ENCODE peak calls at places on chromosomes 4 and X, in nine cellular contexts. N is heart left ventricle, E is ovary, G is K562, V is right lobe of liver, K is A549, T is spleen, W is HCT116, D is endothelial cell of umbilical vein. I is an unnamed sample.

GRCh38 chrX:103754401-103754800 is 22.2 kb upstream of the PLP1 start:
- DNase-seq in G (no peak), N (no peak), W (no peak), T (no peak), V (no peak), E (no peak), D (no peak), K (no peak), I (no peak)

GRCh38 chr4:29009908-29010307 is 1710.3 kb upstream of the PCDH7 start:
- DNase-seq in N (no peak), G (no peak), T (no peak), E (no peak), W (no peak), K (no peak), D (no peak), V (no peak), I (no peak)

GRCh38 chrX:77938083-77938482 is 27.6 kb downstream of the ATP7A start:
- DNase-seq in V (no peak), K (no peak), D (no peak), E (no peak), N (no peak), G (no peak), T (no peak), W (no peak), I (peak)

GRCh38 chr4:69823481-69824186 is 36.3 kb downstream of the SULT1E1 start:
- DNase-seq in E (no peak), W (peak), V (peak), G (no peak), K (peak), T (peak), N (no peak), D (peak), I (peak)

GRCh38 chrX:1587161-1587560 is 4.2 kb upstream of the AKAP17A start:
- DNase-seq in G (no peak), K (no peak), N (no peak), T (no peak), E (no peak), V (no peak), D (no peak), W (no peak), I (no peak)

GRCh38 chrX:112163916-112164315 is 81.3 kb upstream of the TRPC5 start:
- DNase-seq in E (no peak), N (no peak), K (no peak), G (no peak), V (no peak), W (no peak), D (no peak), T (no peak), I (no peak)

GRCh38 chr4:3189459-3189858 is 59.5 kb upstream of the MSANTD1 start:
- DNase-seq in V (no peak), E (no peak), T (no peak), G (no peak), D (no peak), N (no peak), W (no peak), K (no peak), I (no peak)

GRCh38 chr4:38768968-38769394 is 13.8 kb downstream of the TLR10 start:
- DNase-seq in W (no peak), T (no peak), G (no peak), E (no peak), D (no peak), K (no peak), N (no peak), V (no peak), I (no peak)

GRCh38 chr4:29046716-29047115 is 1673.5 kb upstream of the PCDH7 start:
- DNase-seq in G (no peak), T (no peak), W (no peak), E (no peak), D (no peak), N (no peak), K (no peak), V (no peak), I (no peak)

GRCh38 chr4:12244949-12245348 is 816.3 kb upstream of the HS3ST1 start:
- DNase-seq in V (no peak), K (no peak), E (no peak), G (no peak), W (no peak), N (no peak), D (no peak), T (no peak), I (no peak)

GRCh38 chr4:134132086-134132783 is 69.4 kb downstream of the PABPC4L start:
- DNase-seq in N (no peak), T (no peak), E (no peak), W (no peak), K (peak), V (no peak), D (no peak), G (no peak), I (no peak)

GRCh38 chr4:79209822-79210635 is 115.8 kb downstream of the NAA11 start:
- DNase-seq in W (no peak), V (no peak), D (peak), K (no peak), E (no peak), T (peak), G (peak), N (no peak), I (peak)

GRCh38 chr4:158010346-158010745 is 162.5 kb downstream of the GASK1B start:
- DNase-seq in N (no peak), D (no peak), E (no peak), K (no peak), V (no peak), G (no peak), W (no peak), T (no peak), I (no peak)

DNA sequence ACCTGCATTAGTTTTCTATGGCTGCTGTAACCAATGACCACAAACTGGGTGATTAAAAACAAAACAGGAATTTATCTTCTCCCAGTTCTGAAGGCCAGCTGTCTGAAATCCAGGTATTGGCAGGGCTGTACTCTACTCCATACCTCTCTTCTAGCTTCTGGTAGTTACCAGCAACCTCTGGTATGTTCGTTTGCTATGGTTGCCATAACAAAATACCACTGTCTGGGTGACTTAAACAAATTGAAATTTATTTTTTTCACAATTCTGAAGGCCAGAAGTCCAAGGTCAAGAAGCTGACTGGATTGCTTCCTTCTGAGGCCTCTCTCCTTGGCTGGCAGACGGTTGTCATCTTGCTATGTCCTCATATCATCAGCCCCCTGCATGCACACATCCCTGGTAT is 642.1 kb upstream of the TENM3 start:
- DNase-seq in V (no peak), W (no peak), D (no peak), G (no peak), T (no peak), N (no peak), E (no peak), K (no peak), I (no peak)
- TF ChIP-seq POLR2A in V (no peak), W (no peak), D (no peak), G (no peak), T (no peak), N (no peak), E (no peak), K (no peak), I (no peak)

GRCh38 chr4:185576918-185577591 is 41.7 kb upstream of the PDLIM3 start:
- DNase-seq in T (no peak), N (no peak), K (no peak), E (no peak), G (no peak), V (no peak), W (no peak), D (no peak), I (no peak)
- TF ChIP-seq POLR2A in T (no peak), N (no peak), K (no peak), E (no peak), G (no peak), V (no peak), W (no peak), D (no peak), I (no peak)

DNA sequence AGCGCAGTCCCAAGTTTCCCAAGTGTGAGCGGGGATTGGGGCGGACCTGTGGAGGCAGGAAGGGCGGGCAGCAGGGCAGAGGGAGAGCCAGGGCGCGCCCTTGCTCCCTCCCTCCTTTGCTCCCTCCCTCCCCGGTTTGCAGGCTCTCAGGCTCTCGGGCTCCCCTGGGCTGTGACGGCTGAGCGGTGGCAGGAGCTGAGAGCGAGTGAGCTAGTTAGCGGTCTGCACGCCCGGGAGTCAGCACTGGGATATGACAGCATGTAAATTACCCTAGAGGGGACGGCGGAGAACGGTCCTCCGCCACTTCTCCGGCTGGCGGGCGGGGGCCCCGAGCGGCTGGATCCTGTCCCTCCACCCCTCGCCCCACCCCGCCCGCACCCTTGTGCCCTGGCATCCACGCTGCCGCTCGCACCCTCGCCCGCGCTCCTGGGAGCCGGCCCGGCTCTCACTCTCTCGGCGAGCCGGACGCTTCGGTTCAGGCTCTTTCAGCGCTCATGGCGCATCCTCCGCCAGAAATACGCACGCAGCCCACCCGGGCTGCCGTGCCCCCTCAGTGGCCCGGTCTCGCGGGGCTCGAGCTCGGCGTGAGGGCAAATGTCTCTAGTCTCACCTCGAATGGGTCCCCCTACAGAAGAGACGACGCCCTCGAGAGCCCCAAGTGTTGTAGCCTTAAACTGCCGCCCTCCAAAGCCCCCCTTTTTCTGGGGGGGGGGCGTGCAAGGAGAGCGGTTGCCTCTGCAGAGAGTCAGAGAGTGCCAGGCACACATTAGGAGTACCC is at the start of gene TSC22D3:
- DNase-seq in G (peak), N (peak), V (peak), E (peak), D (peak), K (peak), T (peak), W (peak), I (peak)
- TF ChIP-seq POLR2A in G (no peak), N (peak), V (peak), E (peak), D (no peak), K (no peak), T (no peak), W (no peak), I (peak)

GRCh38 chr4:110610940-110611785 is 11.7 kb downstream of the PITX2 start:
- DNase-seq in T (no peak), V (no peak), D (no peak), G (no peak), W (no peak), N (no peak), K (peak), E (no peak), I (no peak)
- TF ChIP-seq POLR2A in T (no peak), V (no peak), D (no peak), G (no peak), W (no peak), N (no peak), K (no peak), E (no peak), I (no peak)

DNA sequence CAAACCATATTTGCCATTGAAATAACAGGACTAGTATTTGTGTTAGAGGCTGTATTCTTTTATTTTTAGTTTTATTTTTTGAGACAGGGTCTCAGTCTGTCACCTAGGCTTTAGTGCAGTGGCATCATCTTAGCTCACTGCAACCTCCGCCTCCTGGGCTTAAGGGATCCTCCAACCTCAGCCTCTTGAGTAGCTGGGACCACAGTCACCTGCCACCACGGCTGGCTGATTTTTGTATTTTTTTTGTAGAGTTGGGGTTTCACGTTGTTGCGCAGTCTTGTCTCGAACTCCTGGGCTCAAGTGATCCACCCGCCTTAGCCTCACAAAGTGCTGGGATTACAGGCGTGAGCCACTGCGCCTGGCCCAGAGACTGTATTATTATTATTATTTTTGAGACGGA is 15.3 kb downstream of the TMEM131L start:
- DNase-seq in V (no peak), G (no peak), K (no peak), D (no peak), N (no peak), T (no peak), E (no peak), W (no peak), I (no peak)
- TF ChIP-seq POLR2A in V (no peak), G (no peak), K (no peak), D (no peak), N (no peak), T (no peak), E (no peak), W (no peak), I (no peak)

DNA sequence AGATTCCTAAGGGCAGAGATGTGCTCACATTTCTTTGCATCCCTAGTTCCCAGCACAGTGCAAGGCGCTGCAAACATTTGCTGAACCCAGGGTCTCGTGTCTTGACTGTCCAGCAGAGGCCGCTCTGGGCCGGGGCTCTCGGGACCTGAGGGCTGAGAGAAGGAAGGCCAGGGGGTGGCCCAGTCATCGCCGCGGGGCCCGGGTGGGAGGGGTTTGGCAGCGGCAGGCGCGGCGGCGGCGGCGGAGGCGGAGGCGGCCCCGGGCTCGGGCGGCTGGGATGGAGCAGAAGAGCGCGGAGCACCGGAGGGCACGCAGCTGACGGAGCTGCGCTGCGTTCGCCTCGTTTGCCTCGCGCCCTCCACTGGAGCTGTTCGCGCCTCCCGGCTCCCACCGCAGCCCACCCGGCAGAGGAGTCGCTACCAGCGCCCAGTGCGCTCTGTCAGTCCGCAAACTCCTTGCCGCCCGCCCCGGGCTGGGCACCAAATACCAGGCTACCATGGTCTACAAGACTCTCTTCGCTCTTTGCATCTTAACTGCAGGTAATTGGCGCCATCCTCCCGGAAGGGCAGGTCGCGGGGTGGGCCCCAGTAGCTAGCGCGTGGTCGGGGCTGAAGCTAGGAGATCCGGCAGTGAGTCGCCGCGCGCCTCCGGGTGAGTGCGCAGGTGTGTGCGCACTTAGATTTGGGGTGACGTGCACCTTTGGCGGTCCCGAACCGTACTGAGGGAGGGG is at the start of gene PARM1:
- DNase-seq in K (peak), G (peak), N (peak), D (peak), E (peak), V (peak), W (peak), T (peak), I (peak)
- TF ChIP-seq POLR2A in K (peak), G (no peak), N (peak), D (no peak), E (peak), V (no peak), W (no peak), T (no peak), I (no peak)

GRCh38 chr4:76948441-76949292 is 885 bp upstream of the SEPTIN11 start:
- DNase-seq in W (peak), E (peak), D (peak), T (peak), K (peak), V (peak), G (peak), N (peak), I (peak)

GRCh38 chr4:76949293-76950051 is at the start of gene SEPTIN11:
- DNase-seq in T (peak), D (peak), E (peak), G (peak), K (peak), V (peak), N (peak), W (peak), I (peak)

GRCh38 chr4:76950846-76951321 is 1.3 kb downstream of the SEPTIN11 start:
- DNase-seq in N (no peak), E (peak), K (no peak), T (no peak), W (no peak), G (no peak), D (peak), V (no peak), I (peak)

GRCh38 chr4:76951333-76952033 is 1.9 kb downstream of the SEPTIN11 start:
- DNase-seq in T (no peak), N (no peak), D (peak), W (no peak), E (no peak), K (no peak), V (no peak), G (no peak), I (no peak)

GRCh38 chr4:76950052-76950845 is 697 bp downstream of the SEPTIN11 start:
- DNase-seq in V (peak), D (peak), W (no peak), E (peak), N (peak), G (peak), T (peak), K (peak), I (peak)
- TF ChIP-seq POLR2A in V (no peak), D (peak), W (no peak), E (no peak), N (peak), G (no peak), T (no peak), K (no peak), I (no peak)

GRCh38 chr4:48779095-48779997 is 733 bp downstream of the FRYL start:
- DNase-seq in D (peak), N (peak), K (peak), W (no peak), G (peak), E (peak), T (peak), V (peak), I (peak)

GRCh38 chr4:48778431-48779094 is 1.5 kb downstream of the FRYL start:
- DNase-seq in K (no peak), V (no peak), D (peak), E (no peak), N (no peak), T (no peak), G (no peak), W (no peak), I (peak)

GRCh38 chr4:48780867-48781219 is 764 bp upstream of the FRYL start:
- DNase-seq in N (peak), D (peak), T (no peak), G (no peak), W (no peak), K (no peak), V (no peak), E (peak), I (peak)

GRCh38 chr4:48781968-48782367 is 1.9 kb upstream of the FRYL start:
- DNase-seq in T (no peak), G (no peak), D (no peak), V (no peak), N (no peak), W (no peak), K (no peak), E (no peak), I (no peak)

DNA sequence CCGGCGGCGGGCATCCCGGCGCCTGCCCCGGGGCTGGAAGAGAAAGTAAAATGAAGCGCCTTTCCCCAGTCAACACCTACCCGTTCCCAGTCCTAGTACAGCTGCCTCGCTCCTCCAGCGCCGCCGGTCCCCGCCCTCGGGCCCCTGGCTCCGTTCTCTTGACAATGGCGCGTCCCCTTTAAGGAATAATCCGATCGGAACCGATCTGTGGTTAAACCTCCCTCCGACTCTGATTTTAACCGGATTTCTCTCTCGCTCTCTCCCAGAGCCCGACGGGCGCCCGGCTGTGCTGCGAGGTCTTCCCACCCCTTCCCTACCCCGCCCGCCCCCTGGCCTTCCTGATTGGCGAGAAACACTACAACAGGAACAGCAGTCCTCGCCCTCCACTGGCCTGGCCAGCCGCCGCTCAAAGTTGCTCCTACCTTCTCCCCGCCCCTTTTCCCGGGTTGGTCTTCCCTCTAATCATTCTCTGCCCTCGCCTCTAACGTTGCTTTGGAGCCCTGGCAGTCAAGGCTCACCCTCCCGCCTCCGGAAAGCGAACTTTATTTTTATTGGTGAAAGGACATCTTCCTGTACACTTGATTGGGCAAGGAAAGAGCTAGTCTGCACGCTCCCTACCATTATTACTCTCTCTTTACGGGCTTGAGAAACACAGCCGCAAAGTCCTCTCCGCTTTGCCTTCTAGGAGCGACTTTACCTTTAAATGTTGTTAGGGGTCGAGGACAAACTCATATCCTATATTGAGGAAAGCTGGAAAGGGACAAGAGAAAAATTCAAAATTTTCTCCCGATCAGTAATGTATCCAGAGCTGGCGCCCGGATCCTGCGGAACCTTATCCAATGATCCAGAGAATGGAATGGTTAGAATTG is at the start of gene FRYL:
- DNase-seq in V (peak), G (peak), K (peak), N (peak), D (peak), T (peak), E (peak), W (peak), I (peak)
- TF ChIP-seq POLR2A in V (peak), G (peak), K (peak), N (peak), D (peak), T (peak), E (peak), W (peak), I (peak)

I was measured in erythroblast.